ENCODE peak calls at places on chromosomes 6 and 20, in five cellular contexts. D is heart right ventricle, T is uterus, V is head of caudate nucleus, J is AG08396. M is an unnamed sample.

GRCh38 chr6:149445095-149445466 is 39.7 kb downstream of the ZC3H12D start:
- DNase-seq in D (no peak), J (no peak), T (no peak), V (no peak), M (no peak)

GRCh38 chr6:62285612-62286469 is at the start of gene KHDRBS2:
- DNase-seq in V (peak; percentile 96), J (peak; percentile 5), D (peak; percentile 73), T (peak; percentile 39), M (peak; percentile 94)

GRCh38 chr20:62911701-62912280 is 14.5 kb downstream of the DIDO1 start:
- DNase-seq in D (no peak), V (no peak), T (no peak), J (no peak), M (no peak)

GRCh38 chr6:10381133-10381829 is 33.6 kb downstream of the TFAP2A start:
- DNase-seq in J (no peak), V (no peak), T (no peak), D (no peak), M (no peak)

GRCh38 chr20:47357296-47358051 is 975 bp upstream of the ZMYND8 start:
- DNase-seq in V (peak; percentile 82), T (peak; percentile 90), D (peak; percentile 80), J (peak; percentile 40), M (peak; percentile 87)

GRCh38 chr20:13984211-13984610 is 6.2 kb downstream of the SEL1L2 start:
- DNase-seq in D (no peak), V (no peak), J (no peak), T (no peak), M (no peak)

GRCh38 chr20:36435799-36436541 is 105.3 kb upstream of the MYL9 start:
- DNase-seq in D (peak; percentile 78), J (peak; percentile 62), V (peak; percentile 75), T (peak; percentile 72), M (peak; percentile 59)

GRCh38 chr20:47660983-47661711 is 124.1 kb downstream of the SULF2 start:
- DNase-seq in J (no peak), V (no peak), D (no peak), T (no peak), M (no peak)

GRCh38 chr6:163099621-163100171 is 314.8 kb upstream of the QKI start:
- DNase-seq in J (no peak), V (peak; percentile 28), D (no peak), T (no peak), M (no peak)

GRCh38 chr20:36468149-36469000 is 72.9 kb upstream of the MYL9 start:
- DNase-seq in D (no peak), J (no peak), T (no peak), V (no peak), M (no peak)

GRCh38 chr20:45469336-45470261 is at the start of gene WFDC2:
- DNase-seq in V (no peak), J (no peak), D (peak; percentile 13), T (no peak), M (no peak)

GRCh38 chr20:62367136-62367482 is at the start of gene LAMA5:
- DNase-seq in T (no peak), J (peak; percentile 87), V (no peak), D (peak; percentile 73), M (peak; percentile 34)

GRCh38 chr20:34066476-34067090 is 45.5 kb downstream of the EIF2S2 start:
- DNase-seq in D (no peak), J (no peak), V (no peak), T (no peak), M (peak; percentile 28)

GRCh38 chr6:44416103-44416502 is 28.6 kb downstream of the CDC5L start:
- DNase-seq in T (no peak), D (no peak), V (no peak), J (peak; percentile 35), M (peak; percentile 36)

GRCh38 chr6:756224-756623 is 63.3 kb upstream of the EXOC2 start:
- DNase-seq in D (no peak), J (no peak), V (no peak), T (no peak), M (no peak)

GRCh38 chr6:5422321-5422915 is 161.1 kb downstream of the FARS2 start:
- DNase-seq in T (no peak), J (peak; percentile 43), D (no peak), V (peak; percentile 14), M (peak; percentile 32)

GRCh38 chr20:24406761-24407550 is 62.5 kb upstream of the SYNDIG1 start:
- DNase-seq in T (no peak), V (no peak), J (no peak), D (no peak), M (no peak)

GRCh38 chr6:8623441-8623840 is 188.1 kb upstream of the SLC35B3 start:
- DNase-seq in D (no peak), T (no peak), J (no peak), V (no peak), M (no peak)